ENCODE peak calls at places on chromosomes 13 and 19, in seven cellular contexts. T, A, F, R, S, Y and B are unnamed samples.

GRCh38 chr19:1690570-1691307 is 38.3 kb upstream of the TCF3 start:
- DNase-seq in A (peak; percentile 78), S (peak; percentile 98), R (no peak), F (peak; percentile 17), T (peak; percentile 87), Y (peak; percentile 57), B (no peak)

GRCh38 chr13:79194272-79194671 is 211.8 kb downstream of the RBM26 start:
- DNase-seq in S (no peak), A (no peak), F (no peak), T (no peak), R (no peak), Y (no peak), B (no peak)

GRCh38 chr19:52748336-52748950 is 13.6 kb upstream of the ZNF611 start:
- DNase-seq in S (no peak), Y (no peak), A (peak; percentile 83), T (no peak), F (peak; percentile 52), R (peak; percentile 57), B (peak; percentile 69)

GRCh38 chr19:45051929-45052579 is 13.2 kb downstream of the CLASRP start:
- DNase-seq in T (no peak), R (no peak), Y (no peak), S (no peak), A (no peak), F (no peak), B (no peak)

GRCh38 chr19:10848208-10848843 is at the start of gene C19orf38:
- DNase-seq in A (no peak), R (no peak), F (no peak), Y (no peak), S (no peak), T (no peak), B (no peak)

GRCh38 chr19:46963093-46963734 is 56.4 kb upstream of the NPAS1 start:
- DNase-seq in S (no peak), R (peak; percentile 94), Y (no peak), A (no peak), T (no peak), F (peak; percentile 99), B (no peak)

GRCh38 chr13:44750618-44751017 is 174.5 kb upstream of the TSC22D1 start:
- DNase-seq in F (no peak), Y (no peak), T (no peak), R (no peak), S (no peak), A (no peak), B (no peak)

GRCh38 chr13:97934590-97934989 is 18.9 kb upstream of the IPO5 start:
- DNase-seq in S (no peak), A (peak; percentile 72), R (no peak), F (no peak), T (no peak), Y (no peak), B (no peak)

GRCh38 chr13:58884353-58884752 is 1252.8 kb downstream of the PCDH17 start:
- DNase-seq in R (no peak), T (no peak), A (peak; percentile 56), Y (no peak), S (no peak), F (no peak), B (no peak)

GRCh38 chr13:36914648-36915047 is 5.4 kb downstream of the SMAD9 start:
- DNase-seq in S (no peak), A (no peak), R (no peak), Y (no peak), T (no peak), F (no peak), B (no peak)

GRCh38 chr19:11814707-11815050 is 606 bp downstream of the ZNF440 start:
- DNase-seq in A (peak; percentile 38), R (peak; percentile 29), F (peak; percentile 44), S (peak; percentile 42), Y (no peak), T (peak; percentile 24), B (peak; percentile 64)

GRCh38 chr19:10467104-10467706 is 36.0 kb downstream of the KEAP1 start:
- DNase-seq in S (no peak), Y (no peak), T (no peak), R (no peak), A (no peak), F (no peak), B (no peak)

GRCh38 chr19:46950526-46951235 is 69.0 kb upstream of the NPAS1 start:
- DNase-seq in Y (no peak), A (no peak), R (no peak), F (no peak), T (no peak), S (no peak), B (no peak)

GRCh38 chr13:103067751-103068563 is 1.7 kb upstream of the SLC10A2 start:
- DNase-seq in F (no peak), T (peak; percentile 87), Y (no peak), A (peak; percentile 57), R (no peak), S (peak; percentile 57), B (no peak)

GRCh38 chr13:97810152-97810551 is 143.3 kb upstream of the IPO5 start:
- DNase-seq in T (no peak), Y (no peak), R (peak; percentile 14), F (peak; percentile 8), A (no peak), S (no peak), B (peak; percentile 52)

GRCh38 chr19:51364200-51365106 is 1.7 kb downstream of the ETFB start:
- DNase-seq in R (no peak), T (no peak), A (no peak), F (peak; percentile 27), S (no peak), Y (no peak), B (no peak)

GRCh38 chr13:52128714-52129700 is at the start of gene NEK5:
- DNase-seq in Y (peak; percentile 73), S (peak; percentile 93), F (peak; percentile 72), A (peak; percentile 84), R (peak; percentile 25), T (peak; percentile 88), B (peak; percentile 85)

GRCh38 chr19:2726904-2727639 is 5.9 kb upstream of the DIRAS1 start:
- DNase-seq in F (no peak), Y (no peak), R (no peak), T (no peak), A (no peak), S (no peak), B (peak; percentile 52)

GRCh38 chr13:27006519-27007161 is 165.0 kb downstream of the USP12 start:
- DNase-seq in S (peak; percentile 68), F (peak; percentile 60), A (peak; percentile 22), T (peak; percentile 59), R (peak; percentile 12), Y (no peak), B (no peak)

GRCh38 chr13:111165189-111165588 is 50.1 kb downstream of the ARHGEF7 start:
- DNase-seq in A (no peak), S (no peak), Y (no peak), T (no peak), R (no peak), F (no peak), B (peak; percentile 26)

GRCh38 chr13:91017031-91017668 is 330.3 kb upstream of the MIR17HG start:
- DNase-seq in F (peak; percentile 61), R (peak; percentile 9), S (peak; percentile 74), T (peak; percentile 62), A (peak; percentile 73), Y (peak; percentile 41), B (peak; percentile 17)

GRCh38 chr13:74246398-74246975 is 112.3 kb upstream of the KLF12 start:
- DNase-seq in Y (no peak), T (no peak), S (no peak), F (no peak), R (peak; percentile 43), A (no peak), B (no peak)

GRCh38 chr13:100182894-100183490 is 94.1 kb downstream of the PCCA start:
- DNase-seq in Y (no peak), F (no peak), T (no peak), R (no peak), S (no peak), A (no peak), B (no peak)
- H2BK120ac ChIP-seq in Y (no peak overlapping the region), F (no peak overlapping the region), T (no peak overlapping the region), R (no peak overlapping the region), S (no peak overlapping the region), A (no peak overlapping the region), B (no peak overlapping the region)

GRCh38 chr19:19610376-19611240 is 7.9 kb downstream of the PBX4 start:
- DNase-seq in R (peak; percentile 18), F (no peak), Y (no peak), S (no peak), T (no peak), A (no peak), B (peak; percentile 95)

GRCh38 chr19:19602713-19603320 is 15.7 kb downstream of the PBX4 start:
- DNase-seq in F (no peak), Y (no peak), R (no peak), T (no peak), S (no peak), A (no peak), B (no peak)

GRCh38 chr19:19600793-19601346 is 17.6 kb downstream of the PBX4 start:
- DNase-seq in F (no peak), T (no peak), R (no peak), A (no peak), Y (no peak), S (no peak), B (no peak)

GRCh38 chr19:19602136-19602712 is 16.3 kb downstream of the PBX4 start:
- DNase-seq in A (no peak), R (no peak), S (no peak), Y (no peak), T (no peak), F (no peak), B (peak; percentile 89)

GRCh38 chr19:19606021-19606420 is 12.5 kb downstream of the PBX4 start:
- DNase-seq in S (no peak), Y (no peak), A (peak; percentile 49), R (peak; percentile 10), F (no peak), T (no peak), B (peak; percentile 71)
- H2BK120ac ChIP-seq in S (no peak overlapping the region), Y (no peak overlapping the region), A (no peak overlapping the region), R (no peak overlapping the region), F (no peak overlapping the region), T (no peak overlapping the region), B (no peak overlapping the region)

GRCh38 chr13:86052141-86052540 is 252.9 kb upstream of the SLITRK6 start:
- DNase-seq in T (no peak), A (no peak), Y (no peak), F (no peak), R (no peak), S (no peak), B (no peak)
- H2BK120ac ChIP-seq in T (no peak overlapping the region), A (no peak overlapping the region), Y (no peak overlapping the region), F (no peak overlapping the region), R (no peak overlapping the region), S (no peak overlapping the region), B (no peak overlapping the region)

DNA sequence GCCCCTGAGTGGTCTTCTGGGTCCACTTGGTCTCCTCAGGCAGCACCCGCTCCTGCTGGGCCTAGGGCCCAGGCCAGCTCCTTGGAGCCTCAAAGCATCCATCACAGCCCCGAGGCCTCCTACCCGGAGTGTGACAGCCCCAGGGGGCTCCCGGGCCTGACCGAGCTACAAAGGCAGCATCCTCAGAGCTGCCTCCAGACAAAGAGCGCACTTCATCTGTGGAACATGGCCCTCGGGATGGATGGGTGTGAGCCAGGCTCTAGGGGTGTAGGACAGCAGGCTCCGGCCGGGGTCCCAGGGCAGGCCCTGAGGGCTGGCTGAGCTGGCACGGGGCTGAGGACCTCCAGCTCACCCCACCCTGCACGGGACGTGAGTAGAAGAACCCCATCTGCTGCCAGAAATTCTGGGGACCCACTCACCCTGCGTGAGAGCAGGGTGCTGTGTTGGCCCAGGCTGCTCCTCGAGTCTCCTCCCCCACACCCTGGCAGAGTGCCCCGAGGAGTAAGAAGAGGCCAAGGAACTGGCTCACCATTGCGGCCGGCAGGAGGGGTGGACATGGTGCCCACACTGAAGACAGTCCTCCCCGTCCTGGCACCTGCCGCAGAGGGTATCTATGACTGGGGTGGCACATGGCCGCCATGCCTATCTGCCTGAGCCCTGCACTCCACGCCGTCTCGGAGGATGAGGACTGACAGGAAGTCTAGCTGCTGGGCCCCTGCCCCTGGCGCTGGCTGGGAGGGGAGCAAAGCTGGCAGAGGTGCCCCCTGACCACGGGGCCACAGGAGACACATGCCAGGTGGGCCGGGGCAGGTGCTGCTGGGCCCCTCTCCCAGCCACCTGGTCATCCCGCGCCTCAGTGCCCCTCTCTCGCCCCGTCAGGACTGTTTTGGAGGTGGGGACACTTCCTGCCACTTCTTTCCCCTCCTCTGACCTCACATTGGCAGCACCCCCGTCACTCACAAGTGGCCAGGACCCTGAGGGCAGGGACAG is 22.3 kb downstream of the CEBPG start:
- DNase-seq in Y (no peak), F (no peak), S (no peak), A (no peak), R (peak; percentile 41), T (no peak), B (no peak)
- H2BK120ac ChIP-seq in Y (no peak overlapping the region), F (no peak overlapping the region), S (no peak overlapping the region), A (no peak overlapping the region), R (no peak overlapping the region), T (no peak overlapping the region), B (no peak overlapping the region)